ENCODE peak calls at places on chromosomes 4 and X, in six cellular contexts. F is HEK293T; S is stimulated activated CD4-positive, alpha-beta T cell treated with anti-CD3 and anti-CD28 coated beads, Interleukin-15, amount 100 ng/mL, for 1 hour; G is astrocyte of the spinal cord; K is kidney tubule cell; W is mucosa of gallbladder. J is an unnamed sample.

GRCh38 chr4:31298737-31299136 is 578.6 kb downstream of the PCDH7 start:
- DNase-seq in F (no peak), S (no peak), G (no peak), K (no peak), W (no peak), J (no peak)

GRCh38 chrX:44872319-44872816 is 620 bp upstream of the KDM6A start:
- DNase-seq in F (no peak), S (peak), G (no peak), K (peak), W (no peak), J (peak)

GRCh38 chrX:87580862-87581261 is 63.3 kb downstream of the KLHL4 start:
- DNase-seq in F (no peak), S (no peak), G (no peak), K (no peak), W (no peak), J (no peak)

GRCh38 chr4:41366911-41367517 is 110.3 kb downstream of the UCHL1 start:
- DNase-seq in F (no peak), S (no peak), G (no peak), K (no peak), W (no peak), J (no peak)

GRCh38 chrX:9785944-9786741 is at the start of gene SHROOM2:
- DNase-seq in F (peak), S (no peak), G (no peak), K (peak), W (no peak), J (no peak)

GRCh38 chr4:147596976-147597375 is 20.2 kb upstream of the TMEM184C start:
- DNase-seq in F (no peak), S (no peak), G (peak), K (peak), W (peak), J (no peak)

GRCh38 chrX:136215559-136215958 is 35.6 kb downstream of the MAP7D3 start:
- DNase-seq in F (no peak), S (no peak), G (peak), K (peak), W (no peak), J (no peak)

GRCh38 chr4:189511581-189511980 is 429.1 kb upstream of the FRG1 start:
- DNase-seq in F (no peak), S (no peak), G (no peak), K (no peak), W (no peak), J (no peak)

GRCh38 chr4:60216752-60217151 is 983.4 kb upstream of the ADGRL3 start:
- DNase-seq in F (no peak), S (no peak), G (peak), K (no peak), W (no peak), J (no peak)

GRCh38 chr4:155914782-155915181 is 11.3 kb downstream of the TDO2 start:
- DNase-seq in F (no peak), S (no peak), G (no peak), K (no peak), W (no peak), J (no peak)